ENCODE peak calls at places on chromosomes 16 and 17, in ten cellular contexts. Y is AG04449, D is ovary, F is heart left ventricle, S is lower leg skin, C is uterus, E is fibroblast of mammary gland, M is fibroblast of the aortic adventitia, R is dorsolateral prefrontal cortex, T is mammary epithelial cell. A is an unnamed sample.

GRCh38 chr16:13296206-13296605 is 394.8 kb downstream of the SHISA9 start:
- DNase-seq in E (no peak), C (no peak), S (no peak), M (no peak), R (no peak), T (no peak), D (no peak), F (no peak), Y (no peak), A (no peak)

GRCh38 chr16:11556945-11557720 is 29.6 kb downstream of the LITAF start:
- DNase-seq in C (no peak), S (no peak), T (no peak), F (no peak), Y (no peak), M (no peak), D (no peak), E (no peak), R (no peak), A (peak; percentile 44)

GRCh38 chr17:61467416-61468262 is 15.4 kb downstream of the TBX4 start:
- DNase-seq in M (peak; percentile 53), Y (no peak), D (no peak), S (no peak), F (no peak), C (peak; percentile 14), R (no peak), T (peak; percentile 51), E (peak; percentile 44), A (no peak)

GRCh38 chr17:71068351-71068750 is 899.0 kb downstream of the KCNJ2 start:
- DNase-seq in S (no peak), Y (no peak), M (peak; percentile 4), E (peak; percentile 41), R (no peak), C (no peak), F (no peak), T (no peak), D (no peak), A (no peak)

GRCh38 chr16:9526791-9527190 is 435.3 kb downstream of the HAPSTR1 start:
- DNase-seq in M (no peak), E (no peak), T (no peak), D (no peak), Y (no peak), R (no peak), S (no peak), F (no peak), C (no peak), A (no peak)

GRCh38 chr17:57603541-57603940 is 141.6 kb downstream of the CCDC182 start:
- DNase-seq in E (no peak), T (no peak), C (no peak), S (no peak), Y (no peak), R (no peak), D (no peak), F (no peak), M (no peak), A (no peak)

GRCh38 chr16:48165961-48166578 is 10.3 kb upstream of the ABCC12 start:
- DNase-seq in C (no peak), M (no peak), R (no peak), F (no peak), E (no peak), T (peak; percentile 9), Y (no peak), D (no peak), S (no peak), A (no peak)

GRCh38 chr16:28543072-28543471 is 4.3 kb upstream of the NUPR1 start:
- DNase-seq in E (no peak), R (no peak), M (no peak), F (no peak), T (no peak), C (no peak), Y (no peak), S (peak; percentile 62), D (no peak), A (no peak)

DNA sequence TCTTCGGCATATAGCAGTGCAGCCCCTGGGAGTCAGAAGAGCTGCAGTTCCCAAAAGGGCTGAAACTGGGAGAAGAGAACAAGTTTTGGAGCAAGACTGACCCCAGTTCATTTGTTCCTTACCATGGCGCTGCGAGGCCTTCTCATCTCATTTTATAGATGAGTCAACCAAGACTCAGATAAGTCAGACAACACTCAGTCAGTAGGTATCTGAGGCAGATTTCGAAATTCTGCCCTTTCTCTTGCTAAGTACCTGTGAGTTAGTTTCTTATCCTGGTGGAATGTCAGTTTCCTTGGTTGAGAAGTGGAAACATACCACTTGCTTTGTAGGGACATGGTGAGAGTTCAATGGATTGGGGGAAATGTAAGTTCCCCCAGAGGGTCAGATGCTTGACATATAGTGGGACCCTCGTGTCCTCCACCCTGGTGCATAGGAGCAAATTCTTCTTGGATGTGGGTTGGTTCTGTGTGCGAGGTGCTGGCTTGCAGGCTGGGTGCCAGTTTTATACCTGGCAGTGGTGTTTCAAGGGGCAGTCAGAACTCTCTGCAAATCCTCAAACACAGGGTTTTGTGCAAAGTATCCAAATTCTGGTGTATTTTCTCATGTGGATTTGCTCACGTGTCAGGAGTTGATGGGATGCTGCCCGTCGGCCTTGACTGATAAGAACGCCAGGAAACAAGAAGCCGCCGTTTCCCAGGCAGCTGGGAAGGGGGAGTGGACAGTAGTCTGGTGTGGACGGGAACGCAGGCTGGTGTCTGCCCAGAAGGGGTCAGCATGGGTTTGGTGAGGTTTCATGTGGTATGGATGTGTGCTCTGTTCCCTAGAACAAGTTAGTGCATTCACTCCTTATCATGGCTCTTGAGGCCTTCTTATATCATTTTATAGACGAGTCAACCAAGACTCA is 61.1 kb upstream of the CIBAR2 start:
- DNase-seq in D (peak; percentile 82), Y (peak; percentile 78), F (no peak), E (peak; percentile 95), R (no peak), C (no peak), S (no peak), M (peak; percentile 79), T (peak; percentile 91), A (no peak)
- H3K4me3 ChIP-seq in D (no peak overlapping the region), Y (peak overlapping the region; percentile 66), F (peak overlapping the region; percentile 33), E (peak overlapping the region; percentile 69), R (no peak overlapping the region), C (no peak overlapping the region), S (no peak overlapping the region), M (peak overlapping the region; percentile 33), T (no peak overlapping the region), A (no peak overlapping the region)

GRCh38 chr16:56927471-56927870 is 4.5 kb upstream of the HERPUD1 start:
- DNase-seq in R (no peak), S (no peak), Y (no peak), D (no peak), C (no peak), T (no peak), M (no peak), F (no peak), E (no peak), A (no peak)

GRCh38 chr16:56918467-56919012 is 13.4 kb upstream of the HERPUD1 start:
- DNase-seq in E (no peak), M (no peak), Y (no peak), F (no peak), C (no peak), D (no peak), S (no peak), R (no peak), T (no peak), A (no peak)

GRCh38 chr16:56921571-56921970 is 10.4 kb upstream of the HERPUD1 start:
- DNase-seq in D (no peak), E (no peak), S (no peak), C (no peak), M (no peak), Y (no peak), F (no peak), T (no peak), R (no peak), A (no peak)

GRCh38 chr16:56919099-56919800 is 12.7 kb upstream of the HERPUD1 start:
- DNase-seq in C (no peak), D (no peak), F (no peak), T (peak; percentile 58), M (no peak), E (no peak), R (no peak), S (peak; percentile 40), Y (no peak), A (no peak)

GRCh38 chr16:56923481-56923880 is 8.5 kb upstream of the HERPUD1 start:
- DNase-seq in D (no peak), S (no peak), F (no peak), M (peak; percentile 63), E (peak; percentile 21), R (no peak), Y (peak; percentile 52), C (no peak), T (no peak), A (no peak)
- H3K4me3 ChIP-seq in D (no peak overlapping the region), S (no peak overlapping the region), F (no peak overlapping the region), M (no peak overlapping the region), E (no peak overlapping the region), R (no peak overlapping the region), Y (no peak overlapping the region), C (no peak overlapping the region), T (no peak overlapping the region), A (no peak overlapping the region)

DNA sequence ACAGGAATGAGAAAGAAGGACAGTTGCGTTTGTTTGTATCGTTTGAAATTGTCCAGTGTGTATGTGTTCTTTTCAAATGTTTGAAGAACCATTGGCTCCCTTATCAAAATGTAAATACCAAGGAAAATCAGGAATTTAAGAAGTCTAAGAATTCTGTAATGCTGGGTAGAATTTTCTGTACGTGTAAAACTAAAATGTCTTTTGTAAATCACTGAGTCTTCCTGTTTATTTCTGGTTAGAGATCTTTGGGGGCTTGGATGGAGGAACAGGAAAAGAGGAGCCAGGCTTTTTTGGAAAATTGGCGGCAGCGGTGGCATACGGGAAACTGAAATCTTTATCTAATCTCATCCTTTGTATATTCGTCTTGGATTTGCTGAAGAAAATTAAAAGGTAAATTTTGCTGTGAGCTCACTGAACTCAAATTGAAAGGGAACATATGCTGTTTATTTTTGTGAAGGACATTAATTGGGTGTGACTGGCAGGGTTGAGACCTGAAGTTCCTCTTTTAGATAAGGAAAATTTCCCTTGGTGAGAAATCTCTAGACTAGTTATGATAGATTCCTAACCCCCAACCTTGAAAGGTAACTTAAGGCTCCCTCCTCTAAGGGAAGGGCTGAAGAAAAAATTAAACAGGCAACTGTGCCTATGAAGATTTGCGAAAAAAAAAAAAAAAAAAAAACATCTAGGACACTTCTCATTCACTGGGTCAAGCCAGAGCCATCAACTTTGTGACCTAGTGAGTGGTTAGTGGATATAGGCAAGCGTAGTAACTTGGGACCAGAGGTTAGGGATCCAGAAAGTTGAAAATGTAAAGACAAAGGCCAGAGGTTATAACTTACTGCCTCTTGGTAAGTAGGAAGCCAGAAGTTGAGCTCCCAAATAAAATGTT is 10.8 kb downstream of the TAT start:
- DNase-seq in C (no peak), F (no peak), R (no peak), D (no peak), T (no peak), M (no peak), E (no peak), S (no peak), Y (no peak), A (no peak)
- H3K4me3 ChIP-seq in C (no peak overlapping the region), F (no peak overlapping the region), R (no peak overlapping the region), D (no peak overlapping the region), T (peak overlapping the region; percentile 59), M (no peak overlapping the region), E (no peak overlapping the region), S (no peak overlapping the region), Y (no peak overlapping the region), A (peak overlapping the region; percentile 79)

DNA sequence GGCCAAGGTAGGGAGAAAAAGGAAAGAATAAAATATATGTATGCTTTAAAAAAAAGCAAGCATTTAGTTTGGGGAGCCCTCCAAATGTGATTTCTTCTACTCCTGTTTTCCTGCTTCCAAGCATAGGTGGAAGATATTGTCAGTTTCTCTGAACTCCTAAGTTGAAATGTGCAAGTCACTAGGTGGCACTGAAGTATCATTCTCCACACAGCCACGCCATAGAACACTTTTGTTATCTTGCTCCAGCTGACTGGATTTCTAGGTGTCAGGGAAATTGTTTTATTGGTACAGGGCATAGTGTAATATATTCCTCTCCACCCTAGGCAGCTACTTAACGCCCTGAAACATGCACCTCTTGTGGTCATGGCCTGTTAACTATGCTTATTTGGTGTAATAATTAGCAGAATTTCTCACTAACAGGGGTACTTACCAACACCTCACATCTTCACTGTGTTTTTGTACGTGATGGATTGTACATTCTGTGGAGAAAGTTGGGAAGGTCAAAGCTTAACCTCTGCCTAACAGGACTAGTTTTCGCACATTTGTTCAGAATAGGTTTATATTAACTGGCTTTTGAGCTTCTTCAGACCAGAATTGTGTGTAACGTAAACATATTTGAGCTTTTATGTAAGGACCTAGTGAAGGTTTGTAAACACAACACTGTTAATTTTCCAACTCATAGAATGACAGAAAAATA is 69.3 kb downstream of the FTO start:
- DNase-seq in M (peak; percentile 86), T (peak; percentile 72), D (no peak), C (no peak), F (peak; percentile 21), S (peak; percentile 43), E (peak; percentile 79), R (no peak), Y (peak; percentile 28), A (no peak)
- H3K4me3 ChIP-seq in M (no peak overlapping the region), T (no peak overlapping the region), D (no peak overlapping the region), C (no peak overlapping the region), F (no peak overlapping the region), S (no peak overlapping the region), E (no peak overlapping the region), R (no peak overlapping the region), Y (no peak overlapping the region), A (no peak overlapping the region)